ENCODE peak calls at places on chromosomes 6 and 20, in ten cellular contexts. M is upper lobe of left lung; Q is activated T-cell treated with anti-CD3 and anti-CD28 coated beads, Interleukin-2, amount 50 U/mL, for 24 hours; Y is kidney tubule cell; H is AG09319; F is fibroblast of mammary gland; I is HFFc6; J is stimulated activated CD8-positive, alpha-beta memory T cell treated with anti-CD3 and anti-CD28 coated beads, Interleukin-2, amount 100 ng/mL, for 1 hour; U is HEK293T; Z is CD8-positive, alpha-beta T cell. A is an unnamed sample.

GRCh38 chr6:53615633-53616449 is 49.7 kb downstream of the KLHL31 start:
- DNase-seq in J (no peak), Z (no peak), U (no peak), I (peak; percentile 43), M (no peak), F (peak; percentile 86), Q (no peak), H (peak; percentile 12), Y (peak; percentile 100), A (peak; percentile 55)

GRCh38 chr20:54184920-54185626 is 11.3 kb upstream of the CYP24A1 start:
- DNase-seq in J (no peak), U (no peak), H (no peak), Y (no peak), Z (no peak), M (peak; percentile 29), Q (no peak), I (no peak), F (no peak), A (no peak)

GRCh38 chr20:45157977-45158376 is 16.7 kb upstream of the PI3 start:
- DNase-seq in U (no peak), M (no peak), Y (peak; percentile 69), H (no peak), I (peak; percentile 63), J (no peak), F (peak; percentile 86), Z (no peak), Q (no peak), A (peak; percentile 80)

GRCh38 chr6:44593539-44593944 is 206.0 kb downstream of the CDC5L start:
- DNase-seq in Y (peak; percentile 61), J (peak; percentile 39), M (no peak), Z (peak; percentile 47), F (peak; percentile 75), I (peak; percentile 21), H (no peak), U (peak; percentile 68), Q (peak; percentile 56), A (peak; percentile 76)

GRCh38 chr20:8798505-8798904 is 270.4 kb upstream of the PLCB4 start:
- DNase-seq in M (no peak), Z (no peak), J (no peak), I (peak; percentile 26), Q (no peak), U (no peak), F (peak; percentile 76), Y (no peak), H (peak; percentile 18), A (no peak)

GRCh38 chr6:37396571-37397185 is 36.3 kb upstream of the CMTR1 start:
- DNase-seq in Z (no peak), Q (no peak), Y (no peak), M (no peak), U (no peak), F (peak; percentile 63), J (no peak), H (no peak), I (peak; percentile 3), A (peak; percentile 56)

GRCh38 chr6:48016027-48016755 is 94.8 kb downstream of the PTCHD4 start:
- DNase-seq in M (no peak), I (no peak), U (no peak), J (no peak), Q (no peak), Z (no peak), Y (peak; percentile 15), H (no peak), F (no peak), A (no peak)

GRCh38 chr6:108454356-108454755 is 106.4 kb upstream of the FOXO3 start:
- DNase-seq in Z (no peak), F (no peak), H (no peak), Y (no peak), M (no peak), I (no peak), J (no peak), Q (no peak), U (no peak), A (no peak)

GRCh38 chr6:57262901-57263694 is 41.0 kb upstream of the RAB23 start:
- DNase-seq in Q (no peak), Y (no peak), I (peak; percentile 93), J (no peak), U (no peak), F (peak; percentile 98), M (no peak), Z (no peak), H (no peak), A (peak; percentile 92)

GRCh38 chr6:35603326-35604202 is 85.2 kb downstream of the FKBP5 start:
- DNase-seq in J (no peak), H (no peak), U (no peak), I (no peak), Q (no peak), Z (no peak), M (no peak), Y (peak; percentile 16), F (peak; percentile 62), A (no peak)

GRCh38 chr6:156752666-156753301 is 24.4 kb upstream of the ARID1B start:
- DNase-seq in Q (no peak), U (peak; percentile 40), M (peak; percentile 19), F (no peak), J (no peak), Y (peak; percentile 75), I (no peak), Z (no peak), H (no peak), A (no peak)

GRCh38 chr6:20946037-20946436 is 411.8 kb downstream of the CDKAL1 start:
- DNase-seq in Q (no peak), U (no peak), J (no peak), M (no peak), F (peak; percentile 68), H (no peak), Y (peak; percentile 52), I (peak; percentile 4), Z (no peak), A (peak; percentile 60)

GRCh38 chr20:24708411-24709295 is 239.2 kb downstream of the SYNDIG1 start:
- DNase-seq in H (no peak), Z (no peak), Y (no peak), J (no peak), F (no peak), M (no peak), I (no peak), Q (no peak), U (no peak), A (no peak)

GRCh38 chr6:6125495-6125894 is 118.8 kb upstream of the NRN1 start:
- DNase-seq in Q (no peak), U (no peak), J (no peak), M (no peak), I (no peak), Y (no peak), Z (no peak), F (no peak), H (no peak), A (no peak)

GRCh38 chr6:37971263-37971662 is 151.7 kb downstream of the ZFAND3 start:
- DNase-seq in F (no peak), Y (no peak), Q (no peak), Z (no peak), J (no peak), I (no peak), U (no peak), M (no peak), H (no peak), A (no peak)

GRCh38 chr20:2688041-2688591 is 4.5 kb upstream of the EBF4 start:
- DNase-seq in Y (peak; percentile 23), F (peak; percentile 28), Z (peak; percentile 73), I (no peak), Q (peak; percentile 83), M (peak; percentile 84), U (peak; percentile 75), H (no peak), J (peak; percentile 54), A (peak; percentile 45)

GRCh38 chr20:34525709-34526416 is 9.6 kb downstream of the DYNLRB1 start:
- DNase-seq in F (peak; percentile 99), J (no peak), H (peak; percentile 98), M (no peak), Q (no peak), I (peak; percentile 100), Y (peak; percentile 99), Z (no peak), U (no peak), A (peak; percentile 100)